ENCODE peak calls at places on chromosomes 6 and 20, in four cellular contexts. S is CD8-positive, alpha-beta T cell; C is heart left ventricle; R is GM23248. I is an unnamed sample.

GRCh38 chr6:130937942-130938604 is 110.9 kb downstream of the SMLR1 start:
- DNase-seq in S (no peak), C (no peak), R (peak), I (no peak)

GRCh38 chr20:63477061-63477616 is 4.7 kb upstream of the KCNQ2 start:
- DNase-seq in S (no peak), C (no peak), R (no peak), I (no peak)

GRCh38 chr6:148379481-148379880 is 36.8 kb downstream of the SASH1 start:
- DNase-seq in S (no peak), C (no peak), R (peak), I (no peak)

GRCh38 chr6:52726193-52726542 is 37.1 kb downstream of the GSTA2 start:
- DNase-seq in S (no peak), C (no peak), R (no peak), I (no peak)

GRCh38 chr6:15770347-15771143 is 107.7 kb upstream of the DTNBP1 start:
- DNase-seq in S (no peak), C (no peak), R (peak), I (no peak)

GRCh38 chr20:5675103-5676091 is 74.8 kb upstream of the SHLD1 start:
- DNase-seq in S (no peak), C (no peak), R (no peak), I (no peak)

GRCh38 chr20:32667030-32667429 is 6.7 kb downstream of the C20orf203 start:
- DNase-seq in S (no peak), C (no peak), R (no peak), I (no peak)

GRCh38 chr6:45001663-45002062 is 326.5 kb upstream of the RUNX2 start:
- DNase-seq in S (no peak), C (no peak), R (no peak), I (no peak)

GRCh38 chr20:37521091-37521771 is at the start of gene NNAT:
- DNase-seq in S (no peak), C (no peak), R (no peak), I (no peak)

GRCh38 chr20:20027284-20027683 is 10.1 kb downstream of the NAA20 start:
- DNase-seq in S (no peak), C (no peak), R (no peak), I (no peak)

DNA sequence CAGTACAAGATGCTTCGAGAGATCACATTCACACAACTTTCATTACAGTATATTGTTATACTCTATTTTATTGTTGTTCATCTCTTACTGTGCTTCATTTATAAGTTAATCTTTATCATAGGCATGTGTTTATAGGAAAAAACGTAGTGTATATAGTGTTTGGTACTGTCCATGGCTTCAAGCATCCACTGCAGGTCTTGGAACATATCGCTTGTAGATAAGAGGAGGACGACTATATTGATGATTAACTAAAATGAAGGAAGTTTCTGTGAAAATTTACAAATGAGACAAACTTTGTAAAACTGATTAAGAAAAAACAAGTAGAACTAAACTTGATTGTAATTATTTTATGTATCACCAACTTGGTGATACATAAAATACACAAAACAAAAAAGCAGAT is 98.5 kb downstream of the QKI start:
- DNase-seq in S (no peak), C (no peak), R (no peak), I (no peak)
- H3K4me3 ChIP-seq in S (no peak), C (no peak), R (no peak), I (no peak)

GRCh38 chr20:45813489-45813888 is 1.0 kb downstream of the UBE2C start:
- DNase-seq in S (no peak), C (no peak), R (no peak), I (no peak)

GRCh38 chr20:45814314-45814713 is 1.9 kb downstream of the UBE2C start:
- DNase-seq in S (no peak), C (no peak), R (no peak), I (no peak)

GRCh38 chr20:45810191-45810590 is 2.3 kb upstream of the UBE2C start:
- DNase-seq in S (no peak), C (no peak), R (no peak), I (no peak)

GRCh38 chr20:45813006-45813340 is 529 bp downstream of the UBE2C start:
- DNase-seq in S (no peak), C (no peak), R (no peak), I (no peak)

DNA sequence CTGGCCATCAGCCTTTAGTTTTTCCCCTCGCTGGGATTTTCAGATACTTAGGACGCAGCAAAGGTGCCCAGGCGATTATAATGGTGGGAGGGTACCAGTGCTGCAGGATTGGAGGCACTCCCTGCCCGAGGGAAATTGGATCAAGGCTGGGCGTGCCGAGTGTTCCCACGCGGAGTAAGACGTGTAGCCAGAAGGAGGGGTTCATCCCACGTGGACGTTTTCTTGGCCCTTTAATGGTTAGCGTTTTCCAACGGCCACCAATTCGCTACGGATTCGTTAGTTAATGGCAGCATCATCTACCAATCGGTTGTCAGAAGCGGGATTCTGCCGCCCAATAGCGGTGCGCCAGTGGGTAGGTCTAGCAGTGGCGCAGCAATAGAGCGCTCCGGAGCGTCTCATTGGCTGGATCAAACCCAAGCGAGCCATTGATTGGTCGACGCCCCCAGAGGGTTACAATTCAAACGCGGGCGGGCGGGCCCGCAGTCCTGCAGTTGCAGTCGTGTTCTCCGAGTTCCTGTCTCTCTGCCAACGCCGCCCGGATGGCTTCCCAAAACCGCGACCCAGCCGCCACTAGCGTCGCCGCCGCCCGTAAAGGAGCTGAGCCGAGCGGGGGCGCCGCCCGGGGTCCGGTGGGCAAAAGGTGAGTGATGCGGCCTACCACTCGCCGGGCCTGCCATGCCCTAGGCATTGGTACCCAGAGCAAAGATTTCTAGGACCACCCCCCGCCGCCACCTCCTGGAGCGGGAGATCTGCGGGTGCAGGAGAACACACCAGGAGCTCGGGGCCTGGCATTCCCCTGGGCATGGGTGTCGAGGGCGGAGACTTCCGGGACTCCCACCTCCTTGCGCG is at the start of gene UBE2C:
- DNase-seq in S (peak), C (peak), R (peak), I (peak)
- H3K4me3 ChIP-seq in S (peak), C (peak), R (peak), I (peak)

GRCh38 chr6:104648347-104648746 is 211.4 kb downstream of the HACE1 start:
- DNase-seq in S (no peak), C (no peak), R (no peak), I (no peak)

GRCh38 chr6:104642871-104643270 is 216.8 kb downstream of the HACE1 start:
- DNase-seq in S (no peak), C (no peak), R (no peak), I (no peak)

GRCh38 chr6:104640141-104640700 is 219.5 kb downstream of the HACE1 start:
- DNase-seq in S (no peak), C (no peak), R (no peak), I (no peak)

GRCh38 chr6:104640761-104641160 is 219.0 kb downstream of the HACE1 start:
- DNase-seq in S (no peak), C (no peak), R (no peak), I (no peak)

DNA sequence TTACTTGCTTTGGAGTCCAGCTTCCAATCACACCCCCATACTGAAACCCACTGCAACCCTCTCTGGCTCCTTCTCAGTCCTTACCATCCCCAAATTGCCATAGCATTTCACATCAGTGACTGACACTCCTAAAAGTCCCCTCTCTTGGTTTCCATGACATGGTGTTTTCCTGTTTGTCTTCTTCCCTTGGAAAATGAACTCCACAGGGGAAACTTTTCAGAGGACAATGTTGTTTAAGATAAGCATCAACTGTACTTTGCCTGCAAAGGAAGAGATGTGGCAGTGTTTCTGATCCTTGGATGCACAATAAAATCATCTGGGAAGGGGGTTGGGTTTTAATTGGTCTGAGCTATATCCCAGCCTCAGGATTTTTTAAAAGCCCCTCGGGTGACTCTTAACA is 214.9 kb downstream of the HACE1 start:
- DNase-seq in S (no peak), C (no peak), R (no peak), I (no peak)
- H3K4me3 ChIP-seq in S (no peak), C (no peak), R (no peak), I (no peak)

DNA sequence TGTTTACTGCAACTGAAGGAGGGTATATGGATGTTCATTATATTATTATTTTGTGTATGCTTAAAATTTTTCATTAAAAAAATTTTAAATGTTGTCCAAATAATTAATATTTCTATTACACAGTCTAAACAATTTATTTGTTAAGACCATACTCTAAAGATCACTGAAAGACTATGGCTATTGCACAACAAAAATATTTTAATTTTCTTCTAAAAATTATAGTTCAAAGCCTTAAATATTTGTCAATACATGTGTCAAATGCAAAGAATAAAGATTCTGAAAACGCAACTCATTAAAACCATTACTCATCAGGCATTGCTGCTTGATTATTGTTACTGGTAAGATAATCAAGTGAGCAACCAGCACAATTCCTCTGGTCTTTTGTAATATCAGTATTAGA is 2.2 kb downstream of the MMS22L start:
- DNase-seq in S (no peak), C (no peak), R (no peak), I (no peak)
- H3K4me3 ChIP-seq in S (no peak), C (no peak), R (peak), I (no peak)

GRCh38 chr20:61458146-61458746 is 206.2 kb downstream of the CDH4 start:
- DNase-seq in S (no peak), C (no peak), R (no peak), I (no peak)
- H3K4me3 ChIP-seq in S (no peak), C (no peak), R (no peak), I (no peak)

DNA sequence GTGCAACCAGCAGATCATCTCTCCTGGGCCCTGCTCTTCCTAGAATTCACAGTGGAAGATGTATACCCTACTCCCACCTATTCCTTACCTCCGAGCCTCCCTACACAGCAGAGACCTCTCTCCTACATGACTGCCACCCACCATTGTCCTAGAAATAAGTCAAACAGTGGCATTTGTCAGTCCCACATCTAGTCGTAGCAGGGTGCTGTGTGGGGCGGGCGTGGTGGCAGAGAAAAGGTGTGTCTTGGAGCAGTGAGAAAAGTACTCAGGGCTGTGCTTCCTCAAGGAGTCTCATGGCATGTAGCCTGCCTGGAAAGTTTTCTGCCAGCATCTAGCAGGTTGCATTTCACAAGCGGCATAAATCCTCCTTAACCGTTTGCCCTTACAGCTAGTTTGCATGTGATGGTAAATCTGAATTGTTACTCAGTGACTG is 59.4 kb upstream of the PTGIS start:
- DNase-seq in S (no peak), C (no peak), R (no peak), I (no peak)
- H3K4me3 ChIP-seq in S (no peak), C (no peak), R (no peak), I (no peak)

DNA sequence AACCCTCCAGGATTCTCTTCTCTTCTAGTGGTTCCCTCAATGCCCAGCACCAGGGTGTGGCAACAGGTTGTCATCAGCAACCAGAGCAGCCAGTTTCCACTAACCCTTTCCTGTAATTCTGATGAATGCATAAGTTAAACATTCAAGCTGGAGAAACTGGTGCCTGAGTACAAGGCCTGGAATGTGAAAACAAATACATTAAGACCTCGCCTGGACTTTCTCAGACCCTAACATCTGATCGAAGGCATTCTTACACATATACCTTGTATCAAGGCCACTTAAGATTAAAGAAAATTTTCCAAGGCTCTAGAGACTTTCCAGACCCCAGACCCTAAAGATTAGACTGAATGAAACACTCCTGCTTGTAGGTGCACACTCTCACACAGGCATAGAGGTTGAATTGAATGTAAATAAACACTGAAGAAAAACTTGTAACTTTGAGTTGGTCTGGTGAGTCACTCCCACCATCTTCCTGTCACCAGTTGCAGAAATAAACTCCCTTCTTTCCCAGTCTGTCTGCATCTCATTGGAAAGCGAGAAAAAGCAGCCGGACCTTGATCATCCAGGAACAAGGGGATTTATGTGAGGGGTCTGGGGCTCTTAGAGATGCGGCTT is 9.0 kb downstream of the LRP11 start:
- DNase-seq in S (no peak), C (no peak), R (peak), I (no peak)
- H3K4me3 ChIP-seq in S (no peak), C (no peak), R (peak), I (no peak)

GRCh38 chr6:141258516-141258915 is 874.2 kb upstream of the GJE1 start:
- DNase-seq in S (no peak), C (no peak), R (no peak), I (no peak)

GRCh38 chr6:141261672-141262060 is 871.1 kb upstream of the GJE1 start:
- DNase-seq in S (no peak), C (no peak), R (no peak), I (no peak)

GRCh38 chr6:141261016-141261671 is 871.6 kb upstream of the GJE1 start:
- DNase-seq in S (no peak), C (peak), R (no peak), I (peak)

GRCh38 chr6:141259832-141260231 is 872.9 kb upstream of the GJE1 start:
- DNase-seq in S (no peak), C (no peak), R (no peak), I (no peak)

GRCh38 chr6:141260627-141261015 is 872.1 kb upstream of the GJE1 start:
- DNase-seq in S (no peak), C (no peak), R (no peak), I (no peak)
- H3K4me3 ChIP-seq in S (no peak), C (no peak), R (no peak), I (no peak)